ENCODE peak calls at places on chromosomes 4 and X, in seven cellular contexts. R is neural progenitor cell; B is OCI-LY7; A is tibial artery; J is heart right ventricle; F is stimulated activated CD4-positive, alpha-beta T cell treated with anti-CD3 and anti-CD28 coated beads, Interleukin-2, amount 100 ng/mL, for 48 hours; T is memory B cell. X is an unnamed sample.

GRCh38 chrX:129768186-129768585 is 11.6 kb upstream of the SASH3 start:
- DNase-seq in F (no peak), B (no peak), J (no peak), R (no peak), A (no peak), T (no peak), X (no peak)

GRCh38 chrX:149804102-149804501 is 22.4 kb downstream of the MAGEA9 start:
- DNase-seq in B (no peak), T (no peak), R (no peak), F (no peak), J (no peak), A (no peak), X (no peak)

GRCh38 chr4:107066622-107067021 is 30.5 kb upstream of the DKK2 start:
- DNase-seq in A (no peak), F (no peak), B (no peak), R (no peak), T (no peak), J (no peak), X (no peak)

GRCh38 chr4:149901128-149901527 is 85.5 kb upstream of the IQCM start:
- DNase-seq in T (no peak), J (no peak), F (no peak), R (no peak), B (no peak), A (no peak), X (no peak)

GRCh38 chr4:1763550-1764080 is 29.5 kb upstream of the FGFR3 start:
- DNase-seq in B (peak), R (peak), J (peak), A (no peak), F (no peak), T (no peak), X (no peak)

GRCh38 chr4:6342530-6343293 is 73.1 kb downstream of the WFS1 start:
- DNase-seq in J (peak), F (no peak), R (peak), B (no peak), T (no peak), A (peak), X (no peak)

GRCh38 chr4:76687730-76688441 is 210.1 kb downstream of the SOWAHB start:
- DNase-seq in J (no peak), T (no peak), A (no peak), F (no peak), B (no peak), R (peak), X (no peak)

GRCh38 chrX:68947882-68948605 is 119.2 kb downstream of the EFNB1 start:
- DNase-seq in T (no peak), J (no peak), F (no peak), R (no peak), A (no peak), B (no peak), X (no peak)

GRCh38 chr4:173522874-173523395 is 7.1 kb downstream of the HAND2 start:
- DNase-seq in R (no peak), A (no peak), F (no peak), B (no peak), T (no peak), J (no peak), X (no peak)

GRCh38 chr4:73761856-73762255 is 21.5 kb downstream of the CXCL8 start:
- DNase-seq in J (no peak), T (no peak), F (no peak), R (no peak), A (no peak), B (no peak), X (no peak)

GRCh38 chr4:61246003-61246402 is 45.9 kb downstream of the ADGRL3 start:
- DNase-seq in A (no peak), F (no peak), T (no peak), J (no peak), R (no peak), B (no peak), X (no peak)

GRCh38 chr4:73687414-73687813 is 53.0 kb upstream of the CXCL8 start:
- DNase-seq in F (no peak), J (no peak), B (no peak), A (no peak), T (no peak), R (no peak), X (no peak)

GRCh38 chr4:158791588-158791987 is 22.8 kb downstream of the FNIP2 start:
- DNase-seq in A (no peak), R (no peak), F (no peak), B (no peak), J (no peak), T (no peak), X (no peak)

GRCh38 chrX:138711399-138712347 is at the start of gene FGF13:
- DNase-seq in J (peak), R (peak), F (peak), T (no peak), A (peak), B (no peak), X (peak)

GRCh38 chrX:129932792-129933321 is 26.9 kb downstream of the UTP14A start:
- DNase-seq in J (peak), T (no peak), F (no peak), B (no peak), A (peak), R (peak), X (peak)

GRCh38 chr4:86924805-86925204 is 10.0 kb upstream of the AFF1 start:
- DNase-seq in J (no peak), R (no peak), F (no peak), B (no peak), A (no peak), T (no peak), X (no peak)

GRCh38 chr4:7754565-7755262 is 184.9 kb downstream of the AFAP1 start:
- DNase-seq in J (no peak), T (no peak), B (no peak), R (no peak), F (no peak), A (no peak), X (no peak)

GRCh38 chr4:79048878-79049277 is 109.6 kb upstream of the PAQR3 start:
- DNase-seq in R (no peak), J (no peak), B (no peak), A (no peak), F (no peak), T (no peak), X (no peak)

GRCh38 chr4:141464366-141464765 is 172.0 kb upstream of the IL15 start:
- DNase-seq in A (no peak), B (no peak), R (no peak), J (no peak), F (no peak), T (no peak), X (no peak)

GRCh38 chrX:153582896-153583295 is 16.0 kb downstream of the CCNQ start:
- DNase-seq in T (peak), F (peak), R (peak), J (no peak), A (no peak), B (peak), X (peak)

GRCh38 chr4:147822128-147822527 is 90.2 kb downstream of the ARHGAP10 start:
- DNase-seq in F (no peak), T (no peak), A (peak), J (peak), B (no peak), R (no peak), X (no peak)

GRCh38 chrX:153700376-153700945 is 12.7 kb downstream of the SLC6A8 start:
- DNase-seq in R (no peak), B (no peak), A (no peak), J (no peak), T (no peak), F (no peak), X (peak)

GRCh38 chr4:2135083-2135482 is 76.0 kb downstream of the NAT8L start:
- DNase-seq in A (no peak), J (no peak), R (no peak), B (no peak), F (no peak), T (no peak), X (no peak)

GRCh38 chr4:70721747-70722146 is at the start of gene RUFY3:
- DNase-seq in R (peak), A (peak), J (peak), B (no peak), T (no peak), F (no peak), X (no peak)

GRCh38 chrX:55919367-55920221 is 202.0 kb downstream of the RRAGB start:
- DNase-seq in R (no peak), A (no peak), J (no peak), B (peak), F (no peak), T (peak), X (peak)

GRCh38 chr4:10715135-10715534 is 30.6 kb upstream of the CLNK start:
- DNase-seq in R (no peak), A (no peak), B (no peak), T (no peak), F (no peak), J (no peak), X (no peak)

GRCh38 chr4:74675673-74676279 is 118.5 kb downstream of the BTC start:
- DNase-seq in F (no peak), J (peak), R (peak), A (no peak), T (peak), B (peak), X (no peak)

GRCh38 chr4:46258436-46258835 is 131.5 kb downstream of the GABRA2 start:
- DNase-seq in B (no peak), T (no peak), A (no peak), J (no peak), R (no peak), F (no peak), X (no peak)

GRCh38 chr4:13888112-13888511 is 260.6 kb upstream of the BOD1L1 start:
- DNase-seq in T (no peak), F (no peak), B (no peak), R (no peak), J (no peak), A (no peak), X (no peak)

GRCh38 chr4:3347871-3348270 is 55.0 kb downstream of the RGS12 start:
- DNase-seq in J (no peak), R (no peak), F (no peak), B (no peak), T (no peak), A (no peak), X (no peak)

GRCh38 chr4:165476214-165477098 is 97.6 kb downstream of the CPE start:
- DNase-seq in F (no peak), J (no peak), B (no peak), R (no peak), A (no peak), T (no peak), X (no peak)

GRCh38 chr4:120664851-120665250 is 257.7 kb downstream of the PRDM5 start:
- DNase-seq in T (no peak), F (no peak), J (no peak), B (no peak), R (no peak), A (no peak), X (no peak)

GRCh38 chr4:127307996-127308395 is 324.8 kb upstream of the INTU start:
- DNase-seq in R (no peak), T (no peak), A (no peak), B (no peak), F (no peak), J (no peak), X (no peak)